ENCODE peak calls at places on chromosomes 2 and 18, in six cellular contexts. K, U, E, N, H and I are unnamed samples.

GRCh38 chr2:115542331-115542730 is 1099.9 kb downstream of the DPP10 start:
- DNase-seq in K (no peak), N (no peak), H (no peak), E (no peak), U (no peak), I (no peak)

GRCh38 chr2:239932881-239933735 is 92.0 kb downstream of the NDUFA10 start:
- DNase-seq in E (no peak), N (no peak), H (peak), K (no peak), U (no peak), I (no peak)

GRCh38 chr18:62688743-62689317 is 26.5 kb upstream of the PHLPP1 start:
- DNase-seq in U (no peak), N (no peak), H (no peak), E (no peak), K (no peak), I (no peak)

GRCh38 chr2:112317303-112318158 is 42.1 kb downstream of the ZC3H6 start:
- DNase-seq in K (no peak), H (no peak), E (no peak), N (no peak), U (no peak), I (no peak)

GRCh38 chr2:159960413-159960812 is 102.0 kb downstream of the PLA2R1 start:
- DNase-seq in U (no peak), N (no peak), E (no peak), H (no peak), K (no peak), I (no peak)

GRCh38 chr2:189076572-189076971 is 102.4 kb downstream of the COL3A1 start:
- DNase-seq in E (no peak), K (no peak), H (no peak), U (no peak), N (no peak), I (no peak)

GRCh38 chr2:120398051-120398960 is 52.4 kb downstream of the INHBB start:
- DNase-seq in E (no peak), U (no peak), K (no peak), N (no peak), H (no peak), I (no peak)

GRCh38 chr2:9536504-9536903 is 19.1 kb downstream of the ADAM17 start:
- DNase-seq in E (no peak), U (no peak), N (no peak), K (no peak), H (no peak), I (no peak)

GRCh38 chr2:16282511-16282910 is 342.2 kb downstream of the MYCN start:
- DNase-seq in K (no peak), U (no peak), H (no peak), E (no peak), N (no peak), I (no peak)

GRCh38 chr18:11752116-11752911 is 63.2 kb downstream of the GNAL start:
- DNase-seq in E (no peak), U (no peak), N (peak), K (peak), H (no peak), I (no peak)

GRCh38 chr2:8334866-8335325 is 347.0 kb upstream of the ID2 start:
- DNase-seq in U (no peak), H (no peak), N (no peak), E (no peak), K (no peak), I (peak)

GRCh38 chr2:19753314-19753713 is 148.5 kb downstream of the TTC32 start:
- DNase-seq in N (no peak), E (no peak), H (no peak), K (no peak), U (no peak), I (no peak)

DNA sequence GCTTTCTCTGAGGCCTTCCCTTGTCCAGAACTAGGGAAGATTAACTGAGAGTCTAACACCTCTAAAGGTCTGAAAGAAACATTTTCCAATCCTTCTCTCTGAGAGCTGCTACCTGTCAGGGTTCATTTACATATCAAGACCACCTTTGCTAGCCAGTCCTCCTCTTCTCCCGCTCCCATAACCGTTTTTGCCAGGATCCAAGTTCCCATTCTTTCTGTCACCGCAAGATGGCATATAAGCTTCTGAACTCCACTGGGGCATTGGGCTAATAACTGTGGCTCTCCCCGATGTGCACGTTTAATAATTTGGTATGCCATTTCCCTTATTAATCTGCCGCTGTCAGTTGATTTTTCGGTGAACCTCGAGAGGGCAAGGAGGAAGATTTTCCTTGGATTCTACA is 510.3 kb upstream of the CNTNAP5 start:
- DNase-seq in E (no peak), K (peak), U (no peak), N (no peak), H (no peak), I (no peak)
- H3K27ac ChIP-seq in E (no peak), K (no peak), U (no peak), N (no peak), H (no peak), I (no peak)

GRCh38 chr18:77157312-77157711 is 24.7 kb upstream of the MBP start:
- DNase-seq in N (no peak), H (no peak), E (no peak), K (no peak), U (no peak), I (no peak)

GRCh38 chr18:77161954-77162353 is 29.4 kb upstream of the MBP start:
- DNase-seq in E (no peak), U (no peak), K (no peak), H (no peak), N (no peak), I (no peak)

GRCh38 chr18:77162580-77162979 is 30.0 kb upstream of the MBP start:
- DNase-seq in K (no peak), N (no peak), U (no peak), H (no peak), E (no peak), I (no peak)

GRCh38 chr18:77164026-77164425 is 31.4 kb upstream of the MBP start:
- DNase-seq in U (no peak), N (no peak), E (no peak), K (no peak), H (no peak), I (no peak)

GRCh38 chr18:77160515-77160914 is 27.9 kb upstream of the MBP start:
- DNase-seq in H (no peak), N (no peak), U (no peak), K (no peak), E (no peak), I (no peak)
- H3K27ac ChIP-seq in H (no peak), N (no peak), U (no peak), K (no peak), E (no peak), I (no peak)

DNA sequence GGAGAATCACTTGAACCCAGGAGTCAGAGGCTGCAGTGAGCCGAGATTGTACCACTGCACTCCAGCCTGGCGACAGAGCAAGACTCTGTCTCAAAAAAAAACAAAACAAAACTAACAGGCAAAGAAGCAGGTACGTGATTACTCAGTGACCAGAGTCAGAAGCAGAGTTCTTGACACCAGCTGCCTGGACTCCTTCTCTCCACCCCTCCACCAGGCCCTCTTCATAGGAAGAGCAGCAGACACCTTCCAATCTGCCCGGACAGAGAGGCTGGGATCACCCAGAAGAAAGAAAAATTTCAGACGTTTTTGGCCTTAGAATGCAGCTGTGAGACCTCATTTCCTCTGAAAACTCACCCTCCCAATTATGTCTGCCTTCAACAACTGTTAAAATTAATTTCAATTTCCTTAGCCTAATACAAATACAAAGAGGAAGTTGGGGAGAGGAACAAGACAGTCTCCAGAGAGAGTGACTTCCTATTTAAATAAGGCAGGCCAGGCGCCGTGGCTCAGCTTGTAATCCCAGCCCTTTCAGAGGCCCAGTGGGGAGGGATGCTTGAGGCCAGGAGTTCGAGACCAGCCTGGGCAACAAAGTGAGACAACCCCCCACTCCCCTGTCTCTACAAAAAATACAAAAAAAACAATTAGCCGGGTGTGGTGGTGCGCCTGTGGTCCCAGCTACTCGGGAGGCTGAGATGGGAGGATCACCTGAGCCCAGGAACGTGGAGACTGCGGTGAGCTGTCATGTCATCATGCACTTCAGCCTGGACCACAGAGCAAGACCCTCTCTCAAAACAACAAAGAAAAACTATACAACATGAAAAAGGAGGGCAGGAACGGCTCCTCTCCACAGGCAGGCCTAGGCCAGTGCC is 1.6 kb downstream of the SLC66A2 start:
- DNase-seq in H (peak), K (no peak), N (no peak), E (peak), U (no peak), I (no peak)
- H3K27ac ChIP-seq in H (no peak), K (no peak), N (no peak), E (peak), U (peak), I (peak)

GRCh38 chr2:97712693-97713295 is 582 bp upstream of the ZAP70 start:
- DNase-seq in N (no peak), E (peak), H (peak), U (no peak), K (no peak), I (no peak)
- H3K27ac ChIP-seq in N (no peak), E (peak), H (no peak), U (no peak), K (no peak), I (no peak)

GRCh38 chr2:42012137-42012536 is 35.7 kb upstream of the PKDCC start:
- DNase-seq in K (no peak), E (no peak), U (no peak), N (no peak), H (no peak), I (no peak)
- H3K27ac ChIP-seq in K (no peak), E (no peak), U (no peak), N (no peak), H (no peak), I (no peak)